ENCODE peak calls at places on chromosomes 4 and X, in six cellular contexts. W, U, B, M, V and T are unnamed samples.

GRCh38 chr4:141081921-141082381 is 51.3 kb downstream of the RNF150 start:
- DNase-seq in W (no peak), U (no peak), B (no peak), M (no peak), V (no peak), T (no peak)

GRCh38 chr4:57131849-57132745 is 21.9 kb upstream of the IGFBP7 start:
- DNase-seq in W (no peak), U (peak), B (no peak), M (peak), V (peak), T (peak)

GRCh38 chr4:129545599-129546278 is 449.8 kb downstream of the C4orf33 start:
- DNase-seq in W (peak), U (peak), B (no peak), M (peak), V (peak), T (peak)

GRCh38 chr4:139943277-139943676 is 210.7 kb downstream of the MAML3 start:
- DNase-seq in W (no peak), U (no peak), B (no peak), M (no peak), V (no peak), T (no peak)

GRCh38 chrX:72045552-72046277 is 86.0 kb downstream of the RTL5 start:
- DNase-seq in W (no peak), U (no peak), B (peak), M (peak), V (peak), T (peak)

GRCh38 chrX:45850197-45850774 is 649.6 kb upstream of the DIPK2B start:
- DNase-seq in W (peak), U (peak), B (no peak), M (peak), V (no peak), T (peak)

GRCh38 chr4:71992571-71992970 is 39.2 kb upstream of the NPFFR2 start:
- DNase-seq in W (no peak), U (no peak), B (no peak), M (peak), V (peak), T (peak)

GRCh38 chr4:1855334-1856070 is 454 bp downstream of the LETM1 start:
- DNase-seq in W (peak), U (peak), B (peak), M (no peak), V (no peak), T (peak)

GRCh38 chr4:184196730-184197355 is 20.8 kb downstream of the ENPP6 start:
- DNase-seq in W (no peak), U (no peak), B (no peak), M (no peak), V (no peak), T (peak)

GRCh38 chr4:1359161-1359535 is 12.1 kb downstream of the UVSSA start:
- DNase-seq in W (no peak), U (no peak), B (no peak), M (no peak), V (no peak), T (no peak)

GRCh38 chr4:85398276-85398675 is 76.7 kb upstream of the ARHGAP24 start:
- DNase-seq in W (no peak), U (no peak), B (no peak), M (peak), V (peak), T (no peak)

GRCh38 chrX:54540289-54540688 is 10.3 kb downstream of the GNL3L start:
- DNase-seq in W (no peak), U (no peak), B (no peak), M (peak), V (peak), T (no peak)

GRCh38 chr4:162506253-162506652 is 342.5 kb upstream of the FSTL5 start:
- DNase-seq in W (no peak), U (no peak), B (no peak), M (peak), V (peak), T (no peak)

GRCh38 chrX:51144828-51145442 is 187.7 kb upstream of the NUDT10 start:
- DNase-seq in W (no peak), U (peak), B (peak), M (peak), V (peak), T (peak)

GRCh38 chr4:107997001-107997788 is 7.5 kb downstream of the HADH start:
- DNase-seq in W (no peak), U (no peak), B (no peak), M (peak), V (peak), T (peak)

GRCh38 chrX:103329991-103330390 is at the start of gene TCEAL7:
- DNase-seq in W (peak), U (no peak), B (no peak), M (peak), V (peak), T (no peak)

GRCh38 chrX:74537011-74537390 is 77.4 kb downstream of the RLIM start:
- DNase-seq in W (peak), U (no peak), B (no peak), M (peak), V (peak), T (no peak)

GRCh38 chr4:183142566-183143545 is 43.8 kb downstream of the WWC2 start:
- DNase-seq in W (no peak), U (peak), B (no peak), M (peak), V (peak), T (peak)

GRCh38 chrX:34918091-34918736 is 24.4 kb upstream of the FAM47B start:
- DNase-seq in W (no peak), U (no peak), B (no peak), M (peak), V (peak), T (peak)

GRCh38 chr4:29549308-29549707 is 1170.9 kb upstream of the PCDH7 start:
- DNase-seq in W (no peak), U (no peak), B (no peak), M (no peak), V (peak), T (no peak)

GRCh38 chr4:123587983-123588494 is 191.4 kb downstream of the SPRY1 start:
- DNase-seq in W (no peak), U (peak), B (peak), M (peak), V (peak), T (peak)

GRCh38 chr4:109155682-109156243 is 146.7 kb downstream of the COL25A1 start:
- DNase-seq in W (no peak), U (no peak), B (no peak), M (peak), V (no peak), T (peak)

GRCh38 chr4:127783026-127783769 is 1.1 kb downstream of the HSPA4L start:
- DNase-seq in W (peak), U (peak), B (peak), M (peak), V (peak), T (peak)

DNA sequence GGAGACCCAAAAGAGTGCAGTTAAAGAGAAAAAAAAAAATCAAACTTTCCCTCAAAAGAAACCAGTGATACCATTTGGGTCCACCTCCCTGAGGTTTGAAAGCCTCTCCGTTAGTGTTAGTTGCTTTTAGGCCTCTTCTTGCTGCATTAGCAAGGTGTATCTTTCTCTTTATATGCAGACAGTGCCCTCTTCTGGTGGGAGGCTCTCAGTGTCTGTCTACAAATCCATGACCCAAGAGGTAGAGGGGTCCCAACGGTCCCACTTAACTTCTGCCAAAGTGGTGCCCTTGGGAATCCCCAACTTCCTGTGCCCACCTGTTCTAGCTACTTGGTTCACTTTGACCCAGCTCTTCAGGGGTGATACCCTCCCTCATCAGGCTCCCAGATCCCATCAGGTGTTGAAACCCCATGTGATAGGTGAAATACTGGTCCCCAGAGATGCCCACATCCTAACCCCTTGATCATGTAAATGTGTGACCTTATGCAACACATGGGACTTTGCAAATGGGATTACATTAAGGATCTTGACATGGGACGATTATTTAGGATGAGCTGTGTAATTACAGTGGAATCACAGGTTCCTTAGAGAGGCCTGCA is 63.7 kb upstream of the CD99 start:
- DNase-seq in W (no peak), U (peak), B (peak), M (peak), V (peak), T (peak)
- TF ChIP-seq CTCF in W (no peak), U (peak), B (peak), M (peak), V (peak), T (peak)

DNA sequence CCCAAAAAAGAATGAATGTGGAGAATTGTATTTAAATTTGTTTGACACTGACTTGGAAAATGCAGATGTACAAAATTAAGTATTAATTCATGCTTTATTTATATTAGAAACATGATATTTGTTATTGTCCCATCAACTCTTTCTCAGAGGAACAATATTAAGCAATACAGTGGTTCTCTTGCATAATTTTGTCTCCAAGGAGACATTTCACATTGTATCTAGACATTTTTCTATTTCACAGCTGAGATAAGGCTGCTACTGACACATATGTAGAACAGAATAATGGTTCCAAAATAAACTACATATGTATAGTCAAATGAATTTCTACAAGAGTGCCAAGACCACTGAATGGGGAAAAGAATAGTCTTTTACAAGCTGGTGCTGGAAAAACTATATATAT is 427.9 kb upstream of the SPANXN1 start:
- DNase-seq in W (no peak), U (no peak), B (no peak), M (no peak), V (no peak), T (no peak)
- H3K4me3 ChIP-seq in W (no peak), U (no peak), B (no peak), M (no peak), V (no peak), T (no peak)

GRCh38 chr4:95362906-95363578 is 185.7 kb downstream of the UNC5C start:
- DNase-seq in W (peak), U (peak), B (no peak), M (peak), V (peak), T (peak)
- TF ChIP-seq CTCF in W (no peak), U (no peak), B (no peak), M (peak), V (peak), T (peak)

DNA sequence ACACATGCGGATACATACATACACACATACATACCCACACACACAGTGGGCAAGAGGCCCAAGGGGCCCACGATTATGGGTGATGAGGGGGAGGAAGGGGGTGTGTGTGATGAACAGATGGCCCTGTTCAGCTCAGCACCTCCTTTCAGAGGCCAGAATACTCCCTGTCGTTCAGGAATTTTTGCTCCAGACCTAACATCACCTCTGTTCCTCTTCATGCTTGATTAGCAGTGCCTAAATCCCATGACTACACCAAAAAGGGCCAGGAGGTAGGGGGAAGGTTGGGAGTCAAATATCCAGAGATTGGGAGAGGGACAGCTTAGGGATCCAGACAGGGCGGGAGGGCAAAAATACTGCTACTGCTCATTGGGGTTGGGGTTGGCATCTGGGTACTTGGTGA is 42.7 kb downstream of the SMC1A start:
- DNase-seq in W (no peak), U (no peak), B (no peak), M (no peak), V (no peak), T (no peak)
- H3K4me3 ChIP-seq in W (no peak), U (no peak), B (no peak), M (no peak), V (no peak), T (no peak)

DNA sequence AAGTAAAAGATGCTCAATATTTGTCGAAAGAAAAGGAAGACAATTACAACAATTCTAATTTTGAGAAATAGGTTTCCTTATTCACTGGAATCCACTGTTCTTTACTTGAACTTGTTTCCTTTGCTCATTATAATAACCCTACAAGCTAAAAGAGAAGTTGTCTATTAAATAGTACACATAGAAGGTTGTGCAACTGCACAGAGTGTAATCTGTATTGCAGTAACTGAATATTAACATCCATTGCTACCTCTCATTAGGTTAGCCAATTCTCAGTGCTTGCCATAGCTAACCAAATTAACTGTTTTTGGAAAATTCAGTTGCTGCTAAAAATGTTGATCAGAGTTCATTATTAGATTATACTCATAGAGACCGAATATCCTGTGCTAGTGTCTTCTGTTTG is 120.0 kb downstream of the PDLIM5 start:
- DNase-seq in W (no peak), U (no peak), B (no peak), M (no peak), V (no peak), T (no peak)
- TF ChIP-seq CTCF in W (no peak), U (no peak), B (no peak), M (no peak), V (no peak), T (no peak)

GRCh38 chr4:176845636-176846035 is 52.9 kb upstream of the VEGFC start:
- DNase-seq in W (no peak), U (no peak), B (no peak), M (no peak), V (no peak), T (peak)
- H3K4me3 ChIP-seq in W (no peak), U (no peak), B (no peak), M (no peak), V (no peak), T (no peak)

GRCh38 chrX:10441464-10441863 is 178.9 kb downstream of the MID1 start:
- DNase-seq in W (no peak), U (no peak), B (no peak), M (no peak), V (no peak), T (no peak)

GRCh38 chrX:10447577-10448214 is 172.7 kb downstream of the MID1 start:
- DNase-seq in W (no peak), U (no peak), B (no peak), M (peak), V (peak), T (peak)

DNA sequence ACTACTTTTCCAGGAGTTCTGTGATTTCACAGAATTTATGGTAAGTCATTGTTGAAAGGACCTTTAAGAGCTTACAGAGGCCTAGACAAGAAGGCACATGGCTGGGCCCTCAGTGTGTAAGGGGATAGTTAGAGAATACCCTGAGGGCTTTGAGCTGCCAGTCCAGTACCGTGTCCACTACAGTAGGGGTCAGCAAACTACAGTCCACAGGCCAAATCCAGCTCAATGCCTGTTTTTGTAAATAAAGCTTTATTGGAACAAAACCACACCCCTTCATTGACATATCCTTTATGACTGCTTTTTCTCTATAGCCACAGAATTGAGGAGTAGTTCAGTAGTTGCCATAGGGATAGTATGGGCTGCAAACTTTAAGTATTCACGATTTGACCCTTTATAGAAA is 176.2 kb downstream of the MID1 start:
- DNase-seq in W (no peak), U (no peak), B (no peak), M (no peak), V (peak), T (no peak)
- TF ChIP-seq CTCF in W (no peak), U (no peak), B (no peak), M (no peak), V (peak), T (no peak)

GRCh38 chr4:86939737-86940141 is 4.9 kb downstream of the AFF1 start:
- DNase-seq in W (no peak), U (no peak), B (peak), M (no peak), V (no peak), T (no peak)
- H3K4me3 ChIP-seq in W (no peak), U (no peak), B (peak), M (no peak), V (no peak), T (no peak)

GRCh38 chrX:729583-730409 is 99.2 kb downstream of the SHOX start:
- DNase-seq in W (no peak), U (no peak), B (no peak), M (no peak), V (no peak), T (no peak)

GRCh38 chrX:724256-724655 is 93.7 kb downstream of the SHOX start:
- DNase-seq in W (no peak), U (no peak), B (no peak), M (no peak), V (peak), T (no peak)

GRCh38 chrX:723781-724180 is 93.2 kb downstream of the SHOX start:
- DNase-seq in W (no peak), U (no peak), B (no peak), M (no peak), V (peak), T (no peak)

DNA sequence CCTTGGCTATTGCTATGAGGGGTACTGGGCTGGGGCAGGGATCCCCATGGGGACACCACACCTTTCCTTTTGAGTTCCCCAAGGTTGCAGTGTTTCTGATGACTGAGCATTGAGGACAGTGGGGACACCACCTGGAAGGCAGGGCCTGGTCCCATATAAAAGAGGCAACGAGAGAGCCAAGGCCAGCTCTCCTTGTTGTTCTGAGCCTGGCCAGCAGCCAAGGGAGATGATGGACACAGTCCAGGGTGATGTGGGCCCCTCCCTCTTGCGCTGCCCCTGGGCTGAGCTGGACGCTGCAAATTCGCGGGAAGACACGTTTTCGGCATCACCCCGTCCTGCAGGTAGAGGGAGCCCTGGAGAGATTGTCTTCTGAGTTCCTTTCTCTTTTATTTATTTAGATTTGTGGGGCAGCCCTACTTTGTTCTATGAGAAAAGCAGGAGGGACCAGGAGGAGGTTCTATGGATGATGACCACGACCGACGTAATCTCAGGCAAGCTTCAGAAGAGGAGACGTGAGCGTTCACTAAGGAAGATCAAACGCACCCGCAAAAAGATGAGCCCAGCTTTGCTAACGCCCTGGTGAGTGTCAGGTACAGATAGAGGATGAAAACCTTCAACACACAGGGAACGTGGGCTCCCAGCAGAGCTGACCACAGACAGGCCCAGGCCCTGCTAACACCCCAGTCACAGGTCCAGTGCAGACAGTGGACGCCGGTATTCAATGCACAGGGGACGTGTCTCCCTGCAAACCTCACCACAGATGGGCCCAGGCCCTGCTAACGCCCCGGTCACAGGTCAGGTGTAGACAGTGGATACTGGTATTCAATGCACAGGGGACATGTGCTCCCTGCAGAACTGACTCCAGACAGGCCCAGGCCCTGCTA is 97.4 kb downstream of the SHOX start:
- DNase-seq in W (no peak), U (peak), B (no peak), M (no peak), V (no peak), T (no peak)
- TF ChIP-seq CTCF in W (no peak), U (no peak), B (no peak), M (peak), V (no peak), T (no peak)